ENCODE peak calls at places on chromosomes 12 and 14, in ten cellular contexts. I is A549, E is kidney, N is neuronal stem cell, T is fibroblast of lung, H is tibial artery, S is right atrium auricular region, J is right cardiac atrium, F is heart left ventricle, R is body of pancreas. U is an unnamed sample.

GRCh38 chr12:65984227-65984479 is 146.4 kb downstream of the LLPH start:
- DNase-seq in S (no peak), R (no peak), N (no peak), J (no peak), F (no peak), I (no peak), E (no peak), T (no peak), H (no peak), U (no peak)

GRCh38 chr12:109831929-109832328 is 1.3 kb downstream of the TRPV4 start:
- DNase-seq in R (no peak), J (no peak), T (no peak), S (no peak), E (no peak), N (no peak), I (no peak), F (no peak), H (no peak), U (no peak)

GRCh38 chr12:62306569-62307530 is 46.6 kb downstream of the USP15 start:
- DNase-seq in R (no peak), N (no peak), J (no peak), S (no peak), H (no peak), T (no peak), I (no peak), E (no peak), F (no peak), U (no peak)

GRCh38 chr12:89208661-89209096 is 143.6 kb downstream of the DUSP6 start:
- DNase-seq in H (no peak), J (no peak), I (no peak), N (no peak), R (no peak), E (no peak), S (no peak), T (no peak), F (no peak), U (no peak)

GRCh38 chr12:79618848-79619404 is 71.8 kb downstream of the PAWR start:
- DNase-seq in I (peak), T (peak), E (no peak), J (no peak), S (no peak), R (no peak), N (no peak), H (no peak), F (no peak), U (no peak)

GRCh38 chr14:53144244-53144643 is 8.9 kb downstream of the DDHD1 start:
- DNase-seq in H (no peak), N (no peak), S (no peak), T (peak), F (no peak), E (no peak), R (no peak), I (no peak), J (no peak), U (no peak)

GRCh38 chr14:61475316-61475715 is 153.9 kb downstream of the PRKCH start:
- DNase-seq in H (no peak), R (no peak), E (no peak), F (no peak), J (no peak), T (peak), S (no peak), I (peak), N (peak), U (no peak)

GRCh38 chr14:77220246-77221017 is 38.8 kb downstream of the TMEM63C start:
- DNase-seq in I (no peak), R (no peak), F (no peak), J (no peak), E (no peak), N (no peak), S (no peak), H (no peak), T (no peak), U (no peak)

GRCh38 chr12:111788178-111788654 is 21.5 kb downstream of the ALDH2 start:
- DNase-seq in F (peak), I (peak), S (no peak), J (peak), N (no peak), R (peak), H (no peak), T (no peak), E (no peak), U (peak)

GRCh38 chr12:59736786-59737185 is 141.0 kb downstream of the SLC16A7 start:
- DNase-seq in I (no peak), N (no peak), H (no peak), E (no peak), F (no peak), R (peak), J (no peak), T (peak), S (no peak), U (no peak)

GRCh38 chr12:11652351-11653040 is 3.0 kb downstream of the ETV6 start:
- DNase-seq in R (no peak), S (peak), N (no peak), J (peak), H (no peak), I (no peak), F (peak), E (no peak), T (peak), U (no peak)

GRCh38 chr12:113214938-113215400 is 6.3 kb upstream of the TPCN1 start:
- DNase-seq in F (peak), E (peak), R (no peak), H (peak), S (peak), J (peak), I (peak), N (no peak), T (peak), U (peak)
- H3K27ac ChIP-seq in F (peak), E (no peak), R (peak), H (peak), S (peak), J (peak), I (peak), N (no peak), T (peak), U (peak)

DNA sequence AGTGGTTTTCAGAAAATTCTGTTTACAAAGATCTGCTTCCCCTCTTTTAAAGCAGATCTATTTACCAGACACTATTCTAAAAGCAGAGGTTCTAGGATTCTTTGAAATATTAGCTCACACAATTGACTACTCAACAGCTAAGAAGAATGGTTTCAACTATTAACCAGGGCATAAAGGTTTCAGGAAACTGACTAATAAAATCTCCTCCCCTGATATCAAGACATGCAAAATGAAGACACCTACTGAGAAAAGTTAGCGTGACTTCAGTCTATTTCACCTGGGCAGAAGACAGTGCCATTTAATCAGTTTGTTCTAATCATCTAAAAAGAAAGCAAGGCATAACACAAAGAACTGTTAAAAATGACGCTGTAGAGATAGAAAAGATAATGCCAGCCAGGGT is 22.2 kb downstream of the DAD1 start:
- DNase-seq in J (no peak), N (no peak), S (no peak), R (no peak), T (no peak), H (no peak), E (no peak), F (no peak), I (no peak), U (no peak)
- H3K27ac ChIP-seq in J (no peak), N (no peak), S (no peak), R (no peak), T (no peak), H (no peak), E (no peak), F (no peak), I (no peak), U (peak)

GRCh38 chr12:46531059-46531785 is 158.6 kb upstream of the SLC38A2 start:
- DNase-seq in R (no peak), I (no peak), H (no peak), T (no peak), N (no peak), J (peak), E (no peak), F (no peak), S (no peak), U (no peak)
- H3K27ac ChIP-seq in R (no peak), I (peak), H (no peak), T (no peak), N (no peak), J (no peak), E (no peak), F (no peak), S (no peak), U (no peak)

DNA sequence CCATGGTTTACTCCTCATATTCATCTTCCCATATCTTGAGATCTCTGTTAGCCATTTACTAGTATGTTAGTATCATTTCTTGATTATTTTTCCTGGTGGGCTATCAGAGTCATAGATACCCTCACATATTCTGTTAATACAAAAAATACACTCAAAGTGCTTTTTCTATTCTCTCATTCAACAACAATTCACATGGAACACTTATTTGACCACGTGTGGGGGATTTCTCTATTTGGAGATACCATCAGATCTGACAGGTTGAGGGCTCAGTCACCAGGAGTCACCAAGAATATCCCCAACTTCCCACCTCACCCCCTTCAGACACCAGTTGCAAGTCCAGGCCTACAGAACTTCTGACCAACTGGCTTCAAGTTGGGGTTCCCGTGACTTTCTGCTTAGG is 51.9 kb upstream of the A2ML1 start:
- DNase-seq in I (no peak), R (no peak), E (no peak), H (no peak), T (no peak), N (no peak), F (no peak), J (no peak), S (no peak), U (no peak)
- H3K27ac ChIP-seq in I (no peak), R (no peak), E (no peak), H (no peak), T (no peak), N (no peak), F (no peak), J (no peak), S (no peak), U (no peak)

DNA sequence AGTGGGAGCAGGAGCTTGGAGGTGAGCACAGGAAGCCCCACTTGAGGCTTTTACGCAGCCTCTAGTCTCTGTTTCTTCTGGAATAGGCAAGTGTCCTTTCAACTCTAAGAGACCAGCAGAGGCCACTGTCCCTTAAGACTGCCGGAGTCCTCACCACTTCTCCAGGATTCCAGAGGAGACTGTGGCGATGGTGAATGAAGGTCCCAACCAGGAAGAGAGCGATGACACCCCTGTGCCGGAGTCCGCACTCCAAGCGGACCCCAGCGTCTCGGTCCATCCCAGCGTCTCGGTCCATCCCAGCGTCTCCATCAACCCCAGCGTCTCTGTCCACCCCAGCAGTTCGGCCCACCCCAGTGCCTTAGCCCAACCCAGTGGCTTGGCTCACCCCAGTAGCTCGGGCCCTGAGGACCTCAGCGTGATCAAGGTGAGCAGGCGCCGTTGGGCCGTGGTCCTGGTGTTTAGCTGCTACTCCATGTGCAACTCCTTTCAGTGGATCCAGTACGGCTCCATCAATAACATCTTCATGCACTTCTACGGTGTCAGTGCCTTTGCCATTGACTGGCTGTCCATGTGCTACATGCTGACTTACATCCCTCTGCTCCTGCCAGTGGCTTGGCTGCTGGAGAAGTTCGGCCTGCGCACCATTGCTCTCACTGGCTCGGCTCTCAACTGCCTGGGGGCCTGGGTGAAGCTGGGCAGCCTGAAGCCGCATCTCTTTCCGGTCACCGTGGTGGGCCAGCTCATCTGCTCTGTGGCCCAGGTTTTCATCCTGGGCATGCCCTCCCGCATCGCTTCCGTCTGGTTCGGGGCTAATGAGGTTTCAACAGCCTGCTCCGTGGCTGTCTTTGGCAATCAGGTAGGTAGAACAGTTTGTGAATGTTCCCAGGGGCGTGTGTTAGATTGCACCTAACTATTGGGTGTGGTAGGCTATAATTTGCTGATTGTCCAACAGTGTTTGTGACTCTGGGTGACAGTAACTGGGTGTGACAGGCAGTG is 664 bp downstream of the FLVCR2 start:
- DNase-seq in T (no peak), S (peak), N (peak), F (no peak), E (peak), J (peak), I (peak), R (peak), H (peak), U (peak)
- H3K27ac ChIP-seq in T (peak), S (peak), N (peak), F (peak), E (peak), J (peak), I (peak), R (peak), H (peak), U (peak)